ENCODE peak calls at places on chromosomes 1 and 21, in seven cellular contexts. One of them, this sample, is unnamed.

GRCh38 chr21:42113926-42114409 is 42.9 kb downstream of the UMODL1 start:
- DNase-seq in ELR: peak; percentile 56
- DNase-seq in ureter: no peak
- DNase-seq in non-pigmented ciliary epithelial cell: no peak
- DNase-seq in NCI-H1417: no peak
- DNase-seq in left cardiac atrium: no peak
- DNase-seq in stimulated activated CD8-positive, alpha-beta memory T cell treated with anti-CD3 and anti-CD28 coated beads, Interleukin-15, amount 100 ng/mL, for 4 hours: no peak
- DNase-seq in this sample: no peak

GRCh38 chr1:167095368-167095767 is 1.5 kb downstream of the STYXL2 start:
- DNase-seq in NCI-H1417: peak; percentile 28
- DNase-seq in non-pigmented ciliary epithelial cell: peak; percentile 60
- DNase-seq in left cardiac atrium: no peak
- DNase-seq in ELR: peak; percentile 75
- DNase-seq in ureter: no peak
- DNase-seq in stimulated activated CD8-positive, alpha-beta memory T cell treated with anti-CD3 and anti-CD28 coated beads, Interleukin-15, amount 100 ng/mL, for 4 hours: no peak
- DNase-seq in this sample: no peak

GRCh38 chr1:93177991-93178390 is 2.2 kb downstream of the TMED5 start:
- DNase-seq in NCI-H1417: peak; percentile 33
- DNase-seq in ureter: no peak
- DNase-seq in ELR: peak; percentile 63
- DNase-seq in stimulated activated CD8-positive, alpha-beta memory T cell treated with anti-CD3 and anti-CD28 coated beads, Interleukin-15, amount 100 ng/mL, for 4 hours: no peak
- DNase-seq in left cardiac atrium: no peak
- DNase-seq in non-pigmented ciliary epithelial cell: no peak
- DNase-seq in this sample: no peak

GRCh38 chr1:56992318-56993136 is 26.7 kb upstream of the C8B start:
- DNase-seq in NCI-H1417: no peak
- DNase-seq in left cardiac atrium: no peak
- DNase-seq in non-pigmented ciliary epithelial cell: no peak
- DNase-seq in ELR: no peak
- DNase-seq in stimulated activated CD8-positive, alpha-beta memory T cell treated with anti-CD3 and anti-CD28 coated beads, Interleukin-15, amount 100 ng/mL, for 4 hours: no peak
- DNase-seq in ureter: no peak
- DNase-seq in this sample: no peak

GRCh38 chr21:16082038-16082816 is 352.4 kb downstream of the USP25 start:
- DNase-seq in stimulated activated CD8-positive, alpha-beta memory T cell treated with anti-CD3 and anti-CD28 coated beads, Interleukin-15, amount 100 ng/mL, for 4 hours: no peak
- DNase-seq in NCI-H1417: peak; percentile 40
- DNase-seq in non-pigmented ciliary epithelial cell: no peak
- DNase-seq in ureter: no peak
- DNase-seq in left cardiac atrium: no peak
- DNase-seq in ELR: peak; percentile 68
- DNase-seq in this sample: no peak

GRCh38 chr1:186813420-186813819 is 15.3 kb upstream of the PLA2G4A start:
- DNase-seq in ELR: no peak
- DNase-seq in stimulated activated CD8-positive, alpha-beta memory T cell treated with anti-CD3 and anti-CD28 coated beads, Interleukin-15, amount 100 ng/mL, for 4 hours: no peak
- DNase-seq in ureter: no peak
- DNase-seq in non-pigmented ciliary epithelial cell: no peak
- DNase-seq in left cardiac atrium: no peak
- DNase-seq in NCI-H1417: no peak
- DNase-seq in this sample: no peak

GRCh38 chr1:153527023-153527724 is 8.6 kb downstream of the S100A6 start:
- DNase-seq in left cardiac atrium: no peak
- DNase-seq in NCI-H1417: no peak
- DNase-seq in ELR: peak; percentile 59
- DNase-seq in ureter: no peak
- DNase-seq in non-pigmented ciliary epithelial cell: no peak
- DNase-seq in stimulated activated CD8-positive, alpha-beta memory T cell treated with anti-CD3 and anti-CD28 coated beads, Interleukin-15, amount 100 ng/mL, for 4 hours: no peak
- DNase-seq in this sample: no peak

GRCh38 chr1:215957692-215958091 is 390.6 kb downstream of the KCTD3 start:
- DNase-seq in NCI-H1417: no peak
- DNase-seq in stimulated activated CD8-positive, alpha-beta memory T cell treated with anti-CD3 and anti-CD28 coated beads, Interleukin-15, amount 100 ng/mL, for 4 hours: no peak
- DNase-seq in left cardiac atrium: no peak
- DNase-seq in ELR: peak; percentile 18
- DNase-seq in non-pigmented ciliary epithelial cell: no peak
- DNase-seq in ureter: no peak
- DNase-seq in this sample: no peak

GRCh38 chr1:56688522-56689026 is 43.5 kb downstream of the PRKAA2 start:
- DNase-seq in left cardiac atrium: no peak
- DNase-seq in ELR: peak; percentile 93
- DNase-seq in NCI-H1417: peak; percentile 6
- DNase-seq in ureter: no peak
- DNase-seq in stimulated activated CD8-positive, alpha-beta memory T cell treated with anti-CD3 and anti-CD28 coated beads, Interleukin-15, amount 100 ng/mL, for 4 hours: no peak
- DNase-seq in non-pigmented ciliary epithelial cell: peak; percentile 58
- DNase-seq in this sample: no peak

GRCh38 chr1:40980453-40981121 is 1.1 kb downstream of the CTPS1 start:
- DNase-seq in NCI-H1417: peak; percentile 69
- DNase-seq in stimulated activated CD8-positive, alpha-beta memory T cell treated with anti-CD3 and anti-CD28 coated beads, Interleukin-15, amount 100 ng/mL, for 4 hours: peak; percentile 24
- DNase-seq in non-pigmented ciliary epithelial cell: no peak
- DNase-seq in left cardiac atrium: peak; percentile 37
- DNase-seq in ELR: peak; percentile 64
- DNase-seq in ureter: peak; percentile 51
- DNase-seq in this sample: no peak

GRCh38 chr1:116921937-116922336 is 12.2 kb downstream of the PTGFRN start:
- DNase-seq in stimulated activated CD8-positive, alpha-beta memory T cell treated with anti-CD3 and anti-CD28 coated beads, Interleukin-15, amount 100 ng/mL, for 4 hours: no peak
- DNase-seq in NCI-H1417: no peak
- DNase-seq in left cardiac atrium: peak; percentile 34
- DNase-seq in ureter: no peak
- DNase-seq in non-pigmented ciliary epithelial cell: no peak
- DNase-seq in ELR: no peak
- DNase-seq in this sample: no peak

GRCh38 chr1:152907686-152908601 is at the start of gene IVL:
- DNase-seq in left cardiac atrium: no peak
- DNase-seq in stimulated activated CD8-positive, alpha-beta memory T cell treated with anti-CD3 and anti-CD28 coated beads, Interleukin-15, amount 100 ng/mL, for 4 hours: no peak
- DNase-seq in ELR: peak; percentile 77
- DNase-seq in NCI-H1417: no peak
- DNase-seq in non-pigmented ciliary epithelial cell: no peak
- DNase-seq in ureter: peak; percentile 72
- DNase-seq in this sample: no peak

GRCh38 chr1:29474274-29474824 is 238.0 kb downstream of the PTPRU start:
- DNase-seq in non-pigmented ciliary epithelial cell: no peak
- DNase-seq in ELR: no peak
- DNase-seq in stimulated activated CD8-positive, alpha-beta memory T cell treated with anti-CD3 and anti-CD28 coated beads, Interleukin-15, amount 100 ng/mL, for 4 hours: no peak
- DNase-seq in NCI-H1417: peak; percentile 32
- DNase-seq in left cardiac atrium: no peak
- DNase-seq in ureter: peak; percentile 27
- DNase-seq in this sample: no peak

GRCh38 chr1:29410476-29410875 is 174.2 kb downstream of the PTPRU start:
- DNase-seq in non-pigmented ciliary epithelial cell: no peak
- DNase-seq in left cardiac atrium: no peak
- DNase-seq in NCI-H1417: peak; percentile 95
- DNase-seq in stimulated activated CD8-positive, alpha-beta memory T cell treated with anti-CD3 and anti-CD28 coated beads, Interleukin-15, amount 100 ng/mL, for 4 hours: no peak
- DNase-seq in ureter: peak; percentile 57
- DNase-seq in ELR: no peak
- DNase-seq in this sample: no peak

GRCh38 chr1:204947747-204948146 is 77.1 kb downstream of the NFASC start:
- DNase-seq in ureter: no peak
- DNase-seq in left cardiac atrium: no peak
- DNase-seq in stimulated activated CD8-positive, alpha-beta memory T cell treated with anti-CD3 and anti-CD28 coated beads, Interleukin-15, amount 100 ng/mL, for 4 hours: no peak
- DNase-seq in non-pigmented ciliary epithelial cell: no peak
- DNase-seq in NCI-H1417: no peak
- DNase-seq in ELR: no peak
- DNase-seq in this sample: no peak

GRCh38 chr1:160169553-160170399 is 18.4 kb downstream of the ATP1A4 start:
- DNase-seq in ELR: no peak
- DNase-seq in left cardiac atrium: no peak
- DNase-seq in ureter: no peak
- DNase-seq in non-pigmented ciliary epithelial cell: no peak
- DNase-seq in NCI-H1417: peak; percentile 98
- DNase-seq in stimulated activated CD8-positive, alpha-beta memory T cell treated with anti-CD3 and anti-CD28 coated beads, Interleukin-15, amount 100 ng/mL, for 4 hours: no peak
- DNase-seq in this sample: no peak

GRCh38 chr1:15453773-15454172 is 2.8 kb upstream of the CELA2A start:
- DNase-seq in left cardiac atrium: no peak
- DNase-seq in ureter: no peak
- DNase-seq in non-pigmented ciliary epithelial cell: no peak
- DNase-seq in stimulated activated CD8-positive, alpha-beta memory T cell treated with anti-CD3 and anti-CD28 coated beads, Interleukin-15, amount 100 ng/mL, for 4 hours: no peak
- DNase-seq in ELR: no peak
- DNase-seq in NCI-H1417: no peak
- DNase-seq in this sample: no peak

GRCh38 chr1:212189352-212189738 is 95.9 kb upstream of the PPP2R5A start:
- DNase-seq in ureter: no peak
- DNase-seq in non-pigmented ciliary epithelial cell: no peak
- DNase-seq in NCI-H1417: no peak
- DNase-seq in ELR: no peak
- DNase-seq in left cardiac atrium: no peak
- DNase-seq in stimulated activated CD8-positive, alpha-beta memory T cell treated with anti-CD3 and anti-CD28 coated beads, Interleukin-15, amount 100 ng/mL, for 4 hours: no peak
- DNase-seq in this sample: no peak

GRCh38 chr21:32916522-32917099 is 109.1 kb upstream of the OLIG2 start:
- DNase-seq in NCI-H1417: peak; percentile 28
- DNase-seq in non-pigmented ciliary epithelial cell: no peak
- DNase-seq in left cardiac atrium: no peak
- DNase-seq in ELR: peak; percentile 23
- DNase-seq in ureter: no peak
- DNase-seq in stimulated activated CD8-positive, alpha-beta memory T cell treated with anti-CD3 and anti-CD28 coated beads, Interleukin-15, amount 100 ng/mL, for 4 hours: no peak
- DNase-seq in this sample: no peak

GRCh38 chr21:37562920-37563640 is 196.5 kb downstream of the DYRK1A start:
- DNase-seq in NCI-H1417: no peak
- DNase-seq in ureter: peak; percentile 50
- DNase-seq in non-pigmented ciliary epithelial cell: no peak
- DNase-seq in stimulated activated CD8-positive, alpha-beta memory T cell treated with anti-CD3 and anti-CD28 coated beads, Interleukin-15, amount 100 ng/mL, for 4 hours: no peak
- DNase-seq in left cardiac atrium: peak; percentile 44
- DNase-seq in ELR: no peak
- DNase-seq in this sample: no peak

GRCh38 chr1:199723557-199723956 is 304.0 kb upstream of the NR5A2 start:
- DNase-seq in ELR: peak; percentile 47
- DNase-seq in NCI-H1417: no peak
- DNase-seq in stimulated activated CD8-positive, alpha-beta memory T cell treated with anti-CD3 and anti-CD28 coated beads, Interleukin-15, amount 100 ng/mL, for 4 hours: no peak
- DNase-seq in ureter: no peak
- DNase-seq in non-pigmented ciliary epithelial cell: no peak
- DNase-seq in left cardiac atrium: no peak
- DNase-seq in this sample: no peak

GRCh38 chr1:206798384-206798996 is 26.2 kb upstream of the IL10 start:
- DNase-seq in stimulated activated CD8-positive, alpha-beta memory T cell treated with anti-CD3 and anti-CD28 coated beads, Interleukin-15, amount 100 ng/mL, for 4 hours: no peak
- DNase-seq in non-pigmented ciliary epithelial cell: no peak
- DNase-seq in left cardiac atrium: no peak
- DNase-seq in ureter: no peak
- DNase-seq in ELR: no peak
- DNase-seq in NCI-H1417: no peak
- DNase-seq in this sample: no peak

GRCh38 chr1:150299716-150300115 is 6.1 kb downstream of the MRPS21 start:
- DNase-seq in ureter: no peak
- DNase-seq in NCI-H1417: no peak
- DNase-seq in left cardiac atrium: no peak
- DNase-seq in stimulated activated CD8-positive, alpha-beta memory T cell treated with anti-CD3 and anti-CD28 coated beads, Interleukin-15, amount 100 ng/mL, for 4 hours: no peak
- DNase-seq in ELR: no peak
- DNase-seq in non-pigmented ciliary epithelial cell: no peak
- DNase-seq in this sample: no peak

GRCh38 chr1:248905949-248906740 is at the start of gene PGBD2:
- DNase-seq in left cardiac atrium: peak; percentile 93
- DNase-seq in ureter: peak; percentile 96
- DNase-seq in ELR: peak; percentile 92
- DNase-seq in stimulated activated CD8-positive, alpha-beta memory T cell treated with anti-CD3 and anti-CD28 coated beads, Interleukin-15, amount 100 ng/mL, for 4 hours: peak; percentile 88
- DNase-seq in non-pigmented ciliary epithelial cell: peak; percentile 60
- DNase-seq in NCI-H1417: peak; percentile 92
- DNase-seq in this sample: peak; percentile 96

GRCh38 chr1:61012365-61012764 is 70.0 kb upstream of the NFIA start:
- DNase-seq in non-pigmented ciliary epithelial cell: no peak
- DNase-seq in left cardiac atrium: no peak
- DNase-seq in NCI-H1417: peak; percentile 55
- DNase-seq in ELR: no peak
- DNase-seq in stimulated activated CD8-positive, alpha-beta memory T cell treated with anti-CD3 and anti-CD28 coated beads, Interleukin-15, amount 100 ng/mL, for 4 hours: no peak
- DNase-seq in ureter: no peak
- DNase-seq in this sample: no peak

GRCh38 chr21:46442938-46443337 is 15.8 kb upstream of the DIP2A start:
- DNase-seq in ureter: no peak
- DNase-seq in non-pigmented ciliary epithelial cell: no peak
- DNase-seq in NCI-H1417: no peak
- DNase-seq in left cardiac atrium: no peak
- DNase-seq in stimulated activated CD8-positive, alpha-beta memory T cell treated with anti-CD3 and anti-CD28 coated beads, Interleukin-15, amount 100 ng/mL, for 4 hours: no peak
- DNase-seq in ELR: no peak
- DNase-seq in this sample: no peak

GRCh38 chr1:96374076-96374762 is 347.4 kb upstream of the PTBP2 start:
- DNase-seq in ELR: peak; percentile 49
- DNase-seq in ureter: no peak
- DNase-seq in left cardiac atrium: no peak
- DNase-seq in non-pigmented ciliary epithelial cell: no peak
- DNase-seq in NCI-H1417: no peak
- DNase-seq in stimulated activated CD8-positive, alpha-beta memory T cell treated with anti-CD3 and anti-CD28 coated beads, Interleukin-15, amount 100 ng/mL, for 4 hours: no peak
- DNase-seq in this sample: no peak

GRCh38 chr1:5685446-5686040 is 306.7 kb downstream of the NPHP4 start:
- DNase-seq in ureter: no peak
- DNase-seq in NCI-H1417: no peak
- DNase-seq in left cardiac atrium: no peak
- DNase-seq in ELR: no peak
- DNase-seq in non-pigmented ciliary epithelial cell: no peak
- DNase-seq in stimulated activated CD8-positive, alpha-beta memory T cell treated with anti-CD3 and anti-CD28 coated beads, Interleukin-15, amount 100 ng/mL, for 4 hours: no peak
- DNase-seq in this sample: no peak

GRCh38 chr21:33116669-33117267 is 46.8 kb downstream of the OLIG1 start:
- DNase-seq in left cardiac atrium: no peak
- DNase-seq in ureter: no peak
- DNase-seq in ELR: no peak
- DNase-seq in stimulated activated CD8-positive, alpha-beta memory T cell treated with anti-CD3 and anti-CD28 coated beads, Interleukin-15, amount 100 ng/mL, for 4 hours: no peak
- DNase-seq in NCI-H1417: no peak
- DNase-seq in non-pigmented ciliary epithelial cell: no peak
- DNase-seq in this sample: no peak

GRCh38 chr1:78673120-78673519 is 23.5 kb downstream of the IFI44 start:
- DNase-seq in non-pigmented ciliary epithelial cell: no peak
- DNase-seq in stimulated activated CD8-positive, alpha-beta memory T cell treated with anti-CD3 and anti-CD28 coated beads, Interleukin-15, amount 100 ng/mL, for 4 hours: no peak
- DNase-seq in ureter: no peak
- DNase-seq in NCI-H1417: peak; percentile 7
- DNase-seq in left cardiac atrium: no peak
- DNase-seq in ELR: no peak
- DNase-seq in this sample: no peak

GRCh38 chr1:171966426-171967220 is 125.3 kb downstream of the DNM3 start:
- DNase-seq in stimulated activated CD8-positive, alpha-beta memory T cell treated with anti-CD3 and anti-CD28 coated beads, Interleukin-15, amount 100 ng/mL, for 4 hours: no peak
- DNase-seq in left cardiac atrium: no peak
- DNase-seq in ureter: no peak
- DNase-seq in NCI-H1417: no peak
- DNase-seq in non-pigmented ciliary epithelial cell: no peak
- DNase-seq in ELR: no peak
- DNase-seq in this sample: no peak

This sample was measured in left lung.